ENCODE peak calls at places on chromosomes 3 and 15, in five cellular contexts. One of them, this sample, is unnamed.

GRCh38 chr3:100407977-100408532 is 6.7 kb downstream of the LNP1 start:
- DNase-seq in HepG2: no peak
- DNase-seq in H1: no peak
- DNase-seq in GM12878: no peak
- DNase-seq in K562: no peak
- DNase-seq in this sample: no peak

GRCh38 chr3:13282986-13283876 is 136.9 kb downstream of the NUP210 start:
- DNase-seq in HepG2: no peak
- DNase-seq in H1: peak
- DNase-seq in GM12878: no peak
- DNase-seq in K562: peak
- DNase-seq in this sample: peak

GRCh38 chr3:188319569-188319968 is 165.6 kb downstream of the LPP start:
- DNase-seq in HepG2: peak
- DNase-seq in H1: no peak
- DNase-seq in GM12878: no peak
- DNase-seq in K562: no peak
- DNase-seq in this sample: no peak

GRCh38 chr3:32239638-32240550 is 1.4 kb downstream of the CMTM8 start:
- DNase-seq in HepG2: peak
- DNase-seq in H1: peak
- DNase-seq in GM12878: no peak
- DNase-seq in K562: peak
- DNase-seq in this sample: peak

GRCh38 chr3:13645791-13646637 is 97.1 kb downstream of the FBLN2 start:
- DNase-seq in HepG2: no peak
- DNase-seq in H1: no peak
- DNase-seq in GM12878: no peak
- DNase-seq in K562: no peak
- DNase-seq in this sample: no peak

GRCh38 chr15:67992834-67993233 is 61.3 kb upstream of the PIAS1 start:
- DNase-seq in HepG2: no peak
- DNase-seq in H1: no peak
- DNase-seq in GM12878: no peak
- DNase-seq in K562: no peak
- DNase-seq in this sample: no peak

GRCh38 chr15:78726870-78727551 is 84.3 kb downstream of the ADAMTS7 start:
- DNase-seq in HepG2: peak
- DNase-seq in H1: peak
- DNase-seq in GM12878: no peak
- DNase-seq in K562: peak
- DNase-seq in this sample: peak

GRCh38 chr3:175476489-175476888 is 617.4 kb downstream of the NAALADL2 start:
- DNase-seq in HepG2: no peak
- DNase-seq in H1: no peak
- DNase-seq in GM12878: no peak
- DNase-seq in K562: no peak
- DNase-seq in this sample: no peak

GRCh38 chr3:113079532-113079931 is 88.7 kb downstream of the GTPBP8 start:
- DNase-seq in HepG2: no peak
- DNase-seq in H1: no peak
- DNase-seq in GM12878: no peak
- DNase-seq in K562: no peak
- DNase-seq in this sample: no peak

GRCh38 chr3:179027326-179027900 is 44.2 kb downstream of the ZMAT3 start:
- DNase-seq in HepG2: no peak
- DNase-seq in H1: no peak
- DNase-seq in GM12878: no peak
- DNase-seq in K562: no peak
- DNase-seq in this sample: no peak

GRCh38 chr15:60017538-60018199 is 13.6 kb downstream of the FOXB1 start:
- DNase-seq in HepG2: no peak
- DNase-seq in H1: no peak
- DNase-seq in GM12878: no peak
- DNase-seq in K562: no peak
- DNase-seq in this sample: no peak

GRCh38 chr15:66702770-66703539 is 919 bp downstream of the SMAD6 start:
- DNase-seq in HepG2: no peak
- DNase-seq in H1: peak
- DNase-seq in GM12878: no peak
- DNase-seq in K562: no peak
- DNase-seq in this sample: no peak

DNA sequence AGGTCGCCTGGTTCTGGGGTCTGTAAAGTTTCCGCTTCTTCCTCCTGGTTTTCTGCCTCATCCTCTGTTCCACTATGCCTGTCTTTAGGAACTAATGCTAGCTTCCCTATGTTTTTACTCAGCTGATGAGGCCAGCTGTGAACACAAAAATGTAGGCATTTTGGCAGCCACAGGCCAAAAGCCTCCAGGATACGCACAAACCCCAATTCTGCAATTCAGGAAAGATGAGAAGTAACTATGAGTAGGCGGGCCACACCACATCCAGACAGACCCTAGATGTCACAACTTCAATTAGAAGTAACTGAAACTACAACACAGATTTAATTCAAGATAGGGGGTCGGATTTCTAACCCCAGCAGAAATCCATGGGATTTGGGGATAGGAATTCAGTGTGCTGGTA is 11.9 kb downstream of the CA12 start:
- DNase-seq in HepG2: no peak
- DNase-seq in H1: no peak
- DNase-seq in GM12878: no peak
- DNase-seq in K562: no peak
- DNase-seq in this sample: no peak
- TF ChIP-seq SIN3A in HepG2: no peak
- TF ChIP-seq SIN3A in H1: no peak
- TF ChIP-seq SIN3A in GM12878: no peak
- TF ChIP-seq SIN3A in K562: no peak
- TF ChIP-seq SIN3A in this sample: no peak

DNA sequence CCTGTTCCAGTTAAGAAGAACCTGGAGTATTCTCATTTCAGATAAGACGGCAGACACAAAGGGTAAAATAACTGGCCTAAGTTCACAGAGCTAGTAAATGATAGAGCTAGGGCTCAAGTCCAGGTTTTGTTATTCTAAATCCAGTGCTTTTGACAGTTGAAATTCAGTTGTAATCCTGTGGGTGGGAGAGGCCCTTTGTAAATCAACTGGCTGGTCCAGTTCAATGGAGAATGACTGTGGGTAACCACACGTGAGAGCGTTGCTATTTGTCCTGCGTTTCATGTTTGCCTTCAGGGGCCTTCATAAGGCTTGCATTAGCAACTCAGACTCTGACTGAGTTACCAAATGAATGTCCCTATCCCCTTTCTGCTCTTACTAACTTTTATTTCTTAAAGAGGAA is 24.2 kb upstream of the CD96 start:
- DNase-seq in HepG2: no peak
- DNase-seq in H1: no peak
- DNase-seq in GM12878: no peak
- DNase-seq in K562: no peak
- DNase-seq in this sample: no peak
- TF ChIP-seq MAX in HepG2: no peak
- TF ChIP-seq MAX in H1: no peak
- TF ChIP-seq MAX in GM12878: no peak
- TF ChIP-seq MAX in K562: no peak
- TF ChIP-seq MAX in this sample: no peak

GRCh38 chr3:11156026-11156410 is 1.7 kb downstream of the HRH1 start:
- DNase-seq in HepG2: no peak
- DNase-seq in H1: no peak
- DNase-seq in GM12878: no peak
- DNase-seq in K562: no peak
- DNase-seq in this sample: no peak

GRCh38 chr3:11162401-11163345 is 8.4 kb downstream of the HRH1 start:
- DNase-seq in HepG2: no peak
- DNase-seq in H1: no peak
- DNase-seq in GM12878: no peak
- DNase-seq in K562: no peak
- DNase-seq in this sample: no peak

GRCh38 chr3:11161666-11162065 is 7.4 kb downstream of the HRH1 start:
- DNase-seq in HepG2: no peak
- DNase-seq in H1: no peak
- DNase-seq in GM12878: no peak
- DNase-seq in K562: no peak
- DNase-seq in this sample: no peak

GRCh38 chr3:11157406-11157805 is 3.1 kb downstream of the HRH1 start:
- DNase-seq in HepG2: no peak
- DNase-seq in H1: no peak
- DNase-seq in GM12878: no peak
- DNase-seq in K562: no peak
- DNase-seq in this sample: no peak

DNA sequence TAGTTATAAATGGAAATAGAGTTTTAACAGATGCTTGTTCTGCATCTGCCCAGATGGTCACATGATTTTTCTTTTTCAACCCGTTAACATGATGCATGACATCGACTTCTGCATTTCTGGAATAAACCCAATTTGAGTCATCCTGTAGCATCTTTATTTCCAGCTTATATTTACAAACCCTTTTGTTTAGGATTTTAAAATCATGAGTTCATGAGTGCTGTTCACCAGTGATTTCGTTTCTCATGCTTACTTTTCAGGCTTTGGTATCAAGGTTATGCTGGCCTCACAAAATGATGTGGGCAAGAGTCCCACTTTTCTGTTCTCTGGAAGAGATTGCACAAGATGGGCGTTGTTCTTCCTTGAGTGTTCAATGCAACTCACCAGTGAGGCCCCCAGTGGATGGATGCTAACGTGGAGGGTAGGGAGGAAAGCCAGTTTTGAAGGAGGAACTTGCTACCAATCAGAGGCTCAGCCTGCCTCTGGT is 5.2 kb downstream of the HRH1 start:
- DNase-seq in HepG2: no peak
- DNase-seq in H1: no peak
- DNase-seq in GM12878: no peak
- DNase-seq in K562: no peak
- DNase-seq in this sample: no peak
- TF ChIP-seq SRF in HepG2: no peak
- TF ChIP-seq SRF in H1: no peak
- TF ChIP-seq SRF in GM12878: no peak
- TF ChIP-seq SRF in K562: no peak
- TF ChIP-seq SRF in this sample: no peak

GRCh38 chr15:42523331-42523730 is 25.3 kb downstream of the LRRC57 start:
- DNase-seq in HepG2: no peak
- DNase-seq in H1: no peak
- DNase-seq in GM12878: no peak
- DNase-seq in K562: no peak
- DNase-seq in this sample: no peak
- TF ChIP-seq SIN3A in HepG2: no peak
- TF ChIP-seq SIN3A in H1: no peak
- TF ChIP-seq SIN3A in GM12878: no peak
- TF ChIP-seq SIN3A in K562: no peak
- TF ChIP-seq SIN3A in this sample: no peak

DNA sequence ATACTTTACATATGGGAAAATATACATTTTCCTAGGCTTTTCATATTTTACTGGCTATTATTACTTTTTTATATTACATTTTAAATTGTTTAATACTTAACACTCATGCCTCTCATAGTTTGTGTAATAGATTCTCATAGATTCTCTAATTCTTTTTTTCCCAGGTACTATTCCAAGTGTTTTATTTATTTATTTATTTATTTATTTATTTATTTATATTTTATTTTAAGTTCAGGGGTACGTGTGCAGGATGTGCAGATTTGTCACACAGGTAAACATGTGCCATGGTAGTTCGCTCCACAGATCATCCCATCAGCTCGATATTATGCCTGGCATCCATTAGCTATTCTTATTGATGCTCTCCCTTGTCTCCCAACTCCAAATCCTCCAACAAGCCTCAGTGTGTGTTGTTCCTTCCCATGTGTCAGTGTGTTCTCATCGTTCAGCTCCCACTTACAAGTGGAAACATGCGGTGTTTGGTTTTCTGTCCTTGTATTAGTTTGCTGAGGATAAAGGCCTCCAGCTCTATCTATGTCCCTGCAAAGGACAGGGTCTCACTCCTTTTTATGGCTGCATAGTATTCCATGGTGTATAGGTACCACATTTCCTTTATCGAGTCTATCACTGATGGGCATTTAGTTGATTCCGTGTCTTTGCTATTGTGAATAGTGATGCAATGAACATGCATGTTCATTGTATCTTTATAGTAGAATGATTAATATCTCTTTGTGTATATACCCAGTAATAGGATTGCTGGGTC is 205.4 kb upstream of the P2RY1 start:
- DNase-seq in HepG2: no peak
- DNase-seq in H1: no peak
- DNase-seq in GM12878: no peak
- DNase-seq in K562: no peak
- DNase-seq in this sample: no peak
- TF ChIP-seq MAX in HepG2: no peak
- TF ChIP-seq MAX in H1: no peak
- TF ChIP-seq MAX in GM12878: no peak
- TF ChIP-seq MAX in K562: no peak
- TF ChIP-seq MAX in this sample: no peak

This sample was measured in HCT116.